ENCODE peak calls at places on chromosomes 3 and 15, in ten cellular contexts. O is body of pancreas, C is breast epithelium, H is transverse colon, L is IMR-90, I is heart left ventricle, Z is Peyer's patch, S is esophagus squamous epithelium, V is endothelial cell of umbilical vein, M is right lobe of liver. N is an unnamed sample.

GRCh38 chr15:58307313-58307961 is 124.4 kb upstream of the LIPC start:
- DNase-seq in O (no peak), C (no peak), H (no peak), L (peak; percentile 77), I (no peak), Z (no peak), S (no peak), V (no peak), M (no peak), N (no peak)

GRCh38 chr3:117912352-117912751 is 1122.3 kb downstream of the IGSF11 start:
- DNase-seq in O (no peak), C (no peak), H (no peak), L (no peak), I (no peak), Z (no peak), S (no peak), V (no peak), M (no peak), N (no peak)

GRCh38 chr3:184337315-184337714 is at the start of gene FAM131A:
- DNase-seq in O (no peak), C (no peak), H (peak; percentile 53), L (peak; percentile 28), I (peak; percentile 69), Z (no peak), S (no peak), V (peak; percentile 12), M (no peak), N (peak; percentile 80)

GRCh38 chr15:57537072-57537471 is 54.6 kb upstream of the MYZAP start:
- DNase-seq in O (peak; percentile 82), C (no peak), H (no peak), L (peak; percentile 26), I (no peak), Z (no peak), S (no peak), V (peak; percentile 70), M (no peak), N (no peak)

GRCh38 chr15:33226559-33227181 is 32.2 kb upstream of the FMN1 start:
- DNase-seq in O (peak; percentile 79), C (no peak), H (peak; percentile 33), L (no peak), I (peak; percentile 52), Z (peak; percentile 56), S (no peak), V (peak; percentile 58), M (no peak), N (peak; percentile 68)

GRCh38 chr3:43054754-43055153 is 51.1 kb downstream of the POMGNT2 start:
- DNase-seq in O (no peak), C (no peak), H (no peak), L (no peak), I (no peak), Z (no peak), S (no peak), V (no peak), M (no peak), N (no peak)

GRCh38 chr3:125356140-125357026 is 18.7 kb downstream of the ZNF148 start:
- DNase-seq in O (no peak), C (no peak), H (no peak), L (no peak), I (no peak), Z (no peak), S (no peak), V (no peak), M (no peak), N (no peak)

GRCh38 chr3:119301001-119301400 is 6.8 kb downstream of the ARHGAP31 start:
- DNase-seq in O (peak; percentile 28), C (no peak), H (no peak), L (no peak), I (no peak), Z (no peak), S (no peak), V (no peak), M (no peak), N (no peak)

GRCh38 chr3:130933801-130934345 is 40.0 kb downstream of the ATP2C1 start:
- DNase-seq in O (no peak), C (no peak), H (no peak), L (peak; percentile 37), I (no peak), Z (no peak), S (no peak), V (no peak), M (no peak), N (no peak)

GRCh38 chr15:66614456-66615174 is 48.8 kb upstream of the LCTL start:
- DNase-seq in O (no peak), C (no peak), H (no peak), L (no peak), I (no peak), Z (no peak), S (no peak), V (no peak), M (no peak), N (no peak)

GRCh38 chr3:44421280-44421679 is 56.2 kb downstream of the ZNF445 start:
- DNase-seq in O (no peak), C (no peak), H (no peak), L (no peak), I (no peak), Z (no peak), S (no peak), V (no peak), M (no peak), N (peak; percentile 6)

GRCh38 chr3:142888484-142889262 is at the start of gene PCOLCE2:
- DNase-seq in O (peak; percentile 3), C (no peak), H (peak; percentile 8), L (no peak), I (peak; percentile 18), Z (no peak), S (no peak), V (peak; percentile 16), M (peak; percentile 48), N (peak; percentile 21)
- TF ChIP-seq POLR2A in O (no peak), C (no peak), H (no peak), L (no peak), I (no peak), Z (no peak), S (no peak), V (no peak), M (no peak), N (no peak)

DNA sequence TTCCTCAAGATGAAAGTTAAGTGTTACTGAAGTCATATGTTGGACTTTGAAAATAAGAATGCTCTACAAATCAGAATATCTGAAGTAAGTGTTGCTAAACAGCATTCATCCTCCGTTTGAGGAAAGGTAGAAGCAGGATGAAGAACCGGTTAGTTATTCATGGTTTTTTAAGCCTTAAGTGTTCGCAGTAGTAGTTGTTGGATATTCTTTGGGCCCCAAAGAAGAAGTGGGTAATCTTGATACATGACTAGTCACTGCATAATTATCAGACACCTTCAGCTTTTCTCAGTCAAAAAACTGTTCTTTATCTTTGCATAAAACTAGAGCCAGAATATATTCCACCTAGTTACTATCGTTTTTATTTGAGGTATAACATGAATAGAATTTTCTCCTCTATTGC is 13.8 kb downstream of the RAB5A start:
- DNase-seq in O (no peak), C (no peak), H (no peak), L (no peak), I (no peak), Z (no peak), S (no peak), V (no peak), M (no peak), N (no peak)
- TF ChIP-seq POLR2A in O (no peak), C (no peak), H (no peak), L (no peak), I (no peak), Z (no peak), S (no peak), V (no peak), M (no peak), N (no peak)

DNA sequence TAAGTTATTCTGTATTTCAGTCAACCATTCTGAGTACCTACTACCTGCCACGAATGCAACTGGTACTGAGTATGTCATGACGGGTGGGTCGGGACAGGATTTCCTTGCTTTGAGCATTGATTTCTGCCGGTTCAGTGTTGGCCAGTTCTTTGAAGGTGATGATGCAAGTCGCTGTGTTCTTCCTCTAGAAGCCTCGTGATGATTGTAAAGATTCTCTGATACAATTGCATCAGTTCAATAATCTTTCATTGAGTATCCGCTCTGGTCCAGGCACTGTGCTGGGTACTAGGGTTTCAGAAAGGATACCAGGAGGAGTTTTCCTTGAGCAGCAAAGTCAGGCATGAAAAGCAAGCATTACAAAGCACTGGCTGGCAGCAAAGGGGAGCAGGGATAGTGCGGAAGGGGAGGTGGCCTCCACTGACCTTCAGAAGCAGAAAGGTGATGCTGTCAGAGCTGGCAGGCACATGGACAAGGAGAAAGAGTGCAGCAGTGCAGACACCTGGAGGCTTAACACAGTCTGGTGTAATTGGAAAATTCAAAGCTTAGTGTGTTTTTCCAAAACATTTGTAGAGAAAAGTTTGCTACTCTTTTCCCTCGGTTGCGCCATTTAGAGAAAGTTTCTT is 100.1 kb downstream of the RPL39L start:
- DNase-seq in O (no peak), C (no peak), H (no peak), L (no peak), I (no peak), Z (no peak), S (no peak), V (no peak), M (peak; percentile 46), N (no peak)
- TF ChIP-seq POLR2A in O (no peak), C (no peak), H (no peak), L (no peak), I (no peak), Z (no peak), S (no peak), V (no peak), M (peak; percentile 8), N (no peak)

DNA sequence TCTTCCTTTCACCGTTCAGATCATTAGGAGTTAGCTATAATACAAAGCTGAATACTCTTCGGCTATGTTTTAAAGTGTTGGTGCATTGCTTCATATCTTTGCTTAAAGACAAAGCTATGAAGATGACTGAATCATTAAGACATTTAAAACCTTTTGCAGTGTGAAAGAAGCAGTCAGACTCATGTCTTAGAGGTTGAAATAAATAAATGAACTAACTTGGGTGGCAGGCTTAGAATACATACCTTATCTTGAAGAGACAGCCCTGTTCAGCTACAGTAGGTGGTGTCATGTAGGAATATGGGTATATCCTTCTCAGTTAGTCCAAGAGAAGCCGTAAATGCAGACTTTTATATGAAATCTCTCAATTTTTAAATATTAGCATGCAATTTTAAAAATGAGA is 63.4 kb downstream of the OPA1 start:
- DNase-seq in O (no peak), C (no peak), H (no peak), L (peak; percentile 8), I (no peak), Z (no peak), S (no peak), V (no peak), M (no peak), N (no peak)
- TF ChIP-seq POLR2A in O (no peak), C (no peak), H (no peak), L (no peak), I (no peak), Z (no peak), S (no peak), V (no peak), M (no peak), N (no peak)

GRCh38 chr15:42581272-42581730 is 5.9 kb downstream of the STARD9 start:
- DNase-seq in O (peak; percentile 86), C (peak; percentile 74), H (peak; percentile 88), L (peak; percentile 68), I (peak; percentile 91), Z (peak; percentile 94), S (peak; percentile 21), V (peak; percentile 87), M (peak; percentile 87), N (peak; percentile 92)
- TF ChIP-seq POLR2A in O (peak; percentile 50), C (no peak), H (peak; percentile 43), L (no peak), I (no peak), Z (no peak), S (no peak), V (peak; percentile 33), M (no peak), N (no peak)

GRCh38 chr15:92809064-92809879 is 90.9 kb upstream of the CHD2 start:
- DNase-seq in O (peak; percentile 98), C (peak; percentile 98), H (peak; percentile 98), L (peak; percentile 96), I (peak; percentile 99), Z (peak; percentile 99), S (peak; percentile 85), V (peak; percentile 99), M (peak; percentile 98), N (peak; percentile 96)
- TF ChIP-seq POLR2A in O (peak; percentile 89), C (peak; percentile 19), H (peak; percentile 77), L (peak; percentile 71), I (no peak), Z (peak; percentile 63), S (peak; percentile 69), V (peak; percentile 72), M (peak; percentile 78), N (peak; percentile 9)